ENCODE peak calls at places on chromosome 2, in five cellular contexts. L is HCT116, R is neural progenitor cell, C is H1, H is lung. V is an unnamed sample.

GRCh38 chr2:101396352-101396717 is 9.0 kb upstream of the CREG2 start:
- DNase-seq in L (no peak), R (no peak), C (no peak), H (no peak), V (peak)

GRCh38 chr2:147320148-147320547 is 524.7 kb upstream of the ACVR2A start:
- DNase-seq in L (no peak), R (no peak), C (no peak), H (no peak), V (no peak)

GRCh38 chr2:230602562-230603230 is 109.9 kb upstream of the CAB39 start:
- DNase-seq in L (no peak), R (no peak), C (no peak), H (no peak), V (no peak)

GRCh38 chr2:217805679-217806479 is 196.9 kb downstream of the TNS1 start:
- DNase-seq in L (no peak), R (no peak), C (no peak), H (no peak), V (no peak)

GRCh38 chr2:223460774-223461211 is 141.4 kb downstream of the SCG2 start:
- DNase-seq in L (peak), R (no peak), C (no peak), H (no peak), V (peak)

GRCh38 chr2:106956416-106956815 is 70.4 kb upstream of the ST6GAL2 start:
- DNase-seq in L (no peak), R (peak), C (no peak), H (no peak), V (peak)

GRCh38 chr2:202780514-202781021 is 91.0 kb downstream of the ICA1L start:
- DNase-seq in L (peak), R (no peak), C (no peak), H (no peak), V (peak)

GRCh38 chr2:54122171-54122935 is 6.9 kb downstream of the ACYP2 start:
- DNase-seq in L (no peak), R (no peak), C (no peak), H (no peak), V (no peak)

GRCh38 chr2:44952143-44952805 is 10.8 kb downstream of the SIX3 start:
- DNase-seq in L (peak), R (peak), C (no peak), H (no peak), V (peak)

GRCh38 chr2:97718051-97718882 is 4.9 kb downstream of the ZAP70 start:
- DNase-seq in L (no peak), R (no peak), C (no peak), H (no peak), V (no peak)

GRCh38 chr2:30649278-30649677 is 158.0 kb downstream of the CAPN13 start:
- DNase-seq in L (no peak), R (no peak), C (no peak), H (no peak), V (no peak)

GRCh38 chr2:89767581-89768435 is 1076.3 kb downstream of the RPIA start:
- DNase-seq in L (no peak), R (no peak), C (no peak), H (no peak), V (no peak)

GRCh38 chr2:60821587-60822302 is 59.6 kb upstream of the REL start:
- DNase-seq in L (no peak), R (no peak), C (no peak), H (no peak), V (no peak)

GRCh38 chr2:231007159-231008045 is 11.5 kb downstream of the SPATA3 start:
- DNase-seq in L (no peak), R (peak), C (no peak), H (no peak), V (no peak)

GRCh38 chr2:200174433-200175216 is 131.9 kb upstream of the SPATS2L start:
- DNase-seq in L (no peak), R (no peak), C (no peak), H (no peak), V (no peak)

GRCh38 chr2:953975-954686 is 3.5 kb downstream of the SNTG2 start:
- DNase-seq in L (no peak), R (no peak), C (no peak), H (no peak), V (peak)

GRCh38 chr2:66897676-66898280 is 462.9 kb downstream of the MEIS1 start:
- DNase-seq in L (no peak), R (no peak), C (no peak), H (no peak), V (peak)

GRCh38 chr2:190379249-190379964 is 28.7 kb upstream of the MFSD6 start:
- DNase-seq in L (no peak), R (no peak), C (no peak), H (peak), V (peak)

GRCh38 chr2:151976945-151977353 is 121.9 kb downstream of the CACNB4 start:
- DNase-seq in L (no peak), R (no peak), C (no peak), H (no peak), V (no peak)

GRCh38 chr2:63872571-63873328 is 31.1 kb downstream of the UGP2 start:
- DNase-seq in L (no peak), R (no peak), C (no peak), H (no peak), V (no peak)

GRCh38 chr2:39636306-39636705 is 29.4 kb upstream of the TMEM178A start:
- DNase-seq in L (no peak), R (no peak), C (no peak), H (no peak), V (no peak)

DNA sequence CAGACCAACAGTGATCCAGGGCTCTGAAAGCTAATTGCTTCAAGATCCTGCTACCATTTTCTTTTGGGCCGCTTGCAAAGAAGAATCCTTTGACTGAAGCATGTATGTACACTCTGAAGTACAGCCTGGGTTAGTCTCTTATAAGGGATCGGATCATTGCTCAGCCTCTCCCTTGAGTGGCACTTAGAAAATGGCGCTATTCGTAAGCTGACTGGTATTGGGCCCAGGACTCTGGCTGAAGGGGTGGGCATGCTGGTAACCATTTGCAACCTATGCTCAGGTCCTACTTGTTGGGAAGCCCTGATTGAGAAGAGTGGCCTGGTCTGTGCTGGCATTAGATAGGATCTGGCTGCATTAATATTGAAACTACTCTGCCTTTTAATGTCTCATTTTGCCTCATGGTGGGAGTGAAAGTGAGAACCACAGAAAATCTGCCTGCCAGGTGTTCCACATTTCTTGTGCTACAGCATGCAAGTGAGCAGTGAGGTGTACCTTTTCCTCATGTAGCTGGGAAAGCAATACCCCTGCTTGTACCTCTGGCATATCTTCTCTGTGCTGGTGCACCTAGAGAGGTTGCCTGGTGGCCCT is 661 bp upstream of the MGAT5 start:
- DNase-seq in L (no peak), R (no peak), C (no peak), H (no peak), V (no peak)
- H3K4me3 ChIP-seq in L (no peak), R (no peak), C (no peak), H (no peak), V (no peak)

GRCh38 chr2:121418494-121419058 is 112.1 kb upstream of the RNU4ATAC start:
- DNase-seq in L (no peak), R (no peak), C (no peak), H (no peak), V (no peak)
- H3K4me3 ChIP-seq in L (no peak), R (no peak), C (no peak), H (no peak), V (no peak)

GRCh38 chr2:237413293-237414055 is 490 bp downstream of the COL6A3 start:
- DNase-seq in L (no peak), R (no peak), C (no peak), H (no peak), V (peak)
- H3K4me3 ChIP-seq in L (no peak), R (no peak), C (no peak), H (peak), V (peak)

GRCh38 chr2:96485751-96486643 is 19.2 kb downstream of the NEURL3 start:
- DNase-seq in L (no peak), R (no peak), C (no peak), H (peak), V (peak)
- H3K4me3 ChIP-seq in L (no peak), R (no peak), C (no peak), H (peak), V (peak)

DNA sequence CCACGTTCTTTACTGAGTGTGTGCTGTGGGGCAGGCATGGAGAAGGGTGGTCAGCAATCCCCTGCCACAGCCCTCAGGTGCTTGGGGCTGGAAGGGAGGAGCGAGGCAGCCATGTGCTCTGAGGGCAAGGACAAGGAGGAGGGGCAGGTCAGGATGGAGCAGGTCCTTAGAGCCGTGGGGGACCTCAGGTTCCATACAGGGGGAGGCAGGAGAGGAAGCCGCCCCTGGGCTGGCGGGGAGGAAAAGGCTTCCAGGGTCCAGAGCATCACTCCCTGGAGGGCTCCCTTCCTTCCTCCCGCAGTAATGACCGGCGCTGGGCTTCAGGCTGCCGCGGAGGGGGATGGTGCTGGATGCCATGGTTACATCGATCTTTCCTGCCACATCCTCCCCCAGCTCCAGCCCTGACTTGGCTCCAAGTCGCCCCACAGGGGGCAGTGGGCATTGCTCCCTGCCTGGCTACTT is 6.6 kb downstream of the GAREM2 start:
- DNase-seq in L (no peak), R (peak), C (no peak), H (no peak), V (no peak)
- H3K4me3 ChIP-seq in L (no peak), R (peak), C (peak), H (no peak), V (no peak)

GRCh38 chr2:129934044-129934822 is 45.2 kb upstream of the RAB6C start:
- DNase-seq in L (no peak), R (peak), C (no peak), H (no peak), V (no peak)
- H3K4me3 ChIP-seq in L (no peak), R (peak), C (peak), H (no peak), V (no peak)

GRCh38 chr2:172093416-172094318 is 8.4 kb downstream of the DLX1 start:
- DNase-seq in L (no peak), R (peak), C (no peak), H (no peak), V (no peak)
- H3K4me3 ChIP-seq in L (peak), R (no peak), C (no peak), H (no peak), V (no peak)

V was measured in fibroblast of pulmonary artery.